ENCODE peak calls at places on chromosomes 13 and 19, in ten cellular contexts. B is stomach, I is body of pancreas, E is right lobe of liver, X is tibial nerve, N is heart left ventricle, Z is Panc1, U is left ventricle myocardium inferior, J is cardiac muscle cell, L is IMR-90. Q is an unnamed sample.

GRCh38 chr19:51702754-51703654 is 9.9 kb downstream of the SPACA6 start:
- DNase-seq in B (peak; percentile 56), I (peak; percentile 70), E (no peak), X (no peak), N (no peak), Z (no peak), U (no peak), J (no peak), L (no peak), Q (peak; percentile 48)

GRCh38 chr19:56084835-56085536 is 36.1 kb downstream of the ZNF787 start:
- DNase-seq in B (no peak), I (no peak), E (no peak), X (no peak), N (no peak), Z (no peak), U (no peak), J (no peak), L (no peak), Q (no peak)

GRCh38 chr19:8552810-8553209 is 24.4 kb downstream of the MYO1F start:
- DNase-seq in B (no peak), I (no peak), E (no peak), X (no peak), N (no peak), Z (no peak), U (no peak), J (peak; percentile 58), L (peak; percentile 62), Q (no peak)

GRCh38 chr19:4405977-4406376 is 3.5 kb downstream of the CHAF1A start:
- DNase-seq in B (no peak), I (no peak), E (no peak), X (no peak), N (no peak), Z (no peak), U (no peak), J (no peak), L (no peak), Q (no peak)

GRCh38 chr19:18203408-18203862 is 407 bp downstream of the RAB3A start:
- DNase-seq in B (no peak), I (peak; percentile 32), E (peak; percentile 68), X (peak; percentile 38), N (no peak), Z (no peak), U (peak; percentile 51), J (peak; percentile 22), L (no peak), Q (no peak)

GRCh38 chr19:38303517-38304351 is at the start of gene C19orf33:
- DNase-seq in B (peak; percentile 88), I (peak; percentile 58), E (no peak), X (no peak), N (no peak), Z (peak; percentile 86), U (peak; percentile 32), J (no peak), L (no peak), Q (no peak)

GRCh38 chr19:33193864-33194362 is at the start of gene LRP3:
- DNase-seq in B (peak; percentile 52), I (peak; percentile 55), E (peak; percentile 81), X (no peak), N (peak; percentile 69), Z (no peak), U (peak; percentile 60), J (peak; percentile 51), L (peak; percentile 11), Q (no peak)

GRCh38 chr19:38666662-38667448 is 19.4 kb downstream of the ACTN4 start:
- DNase-seq in B (no peak), I (peak; percentile 87), E (no peak), X (no peak), N (peak; percentile 66), Z (no peak), U (no peak), J (peak; percentile 75), L (peak; percentile 81), Q (no peak)

GRCh38 chr13:86864376-86864775 is 806.8 kb upstream of the SLITRK5 start:
- DNase-seq in B (no peak), I (no peak), E (no peak), X (no peak), N (no peak), Z (no peak), U (no peak), J (no peak), L (no peak), Q (no peak)

GRCh38 chr19:17829855-17830566 is 8.7 kb upstream of the INSL3 start:
- DNase-seq in B (no peak), I (peak; percentile 40), E (no peak), X (no peak), N (no peak), Z (peak; percentile 46), U (no peak), J (peak; percentile 31), L (peak; percentile 8), Q (peak; percentile 82)

GRCh38 chr13:57409656-57410055 is 221.9 kb upstream of the PCDH17 start:
- DNase-seq in B (no peak), I (no peak), E (no peak), X (no peak), N (no peak), Z (no peak), U (no peak), J (no peak), L (no peak), Q (no peak)

GRCh38 chr19:45424191-45425058 is 708 bp upstream of the ERCC1 start:
- DNase-seq in B (peak; percentile 62), I (peak; percentile 77), E (peak; percentile 72), X (no peak), N (peak; percentile 73), Z (no peak), U (peak; percentile 71), J (peak; percentile 92), L (peak; percentile 98), Q (no peak)

GRCh38 chr19:49875801-49876421 is 1.2 kb downstream of the AKT1S1 start:
- DNase-seq in B (no peak), I (no peak), E (peak; percentile 76), X (no peak), N (peak; percentile 78), Z (no peak), U (peak; percentile 64), J (peak; percentile 51), L (peak; percentile 29), Q (no peak)

GRCh38 chr13:113935523-113935922 is 38.4 kb downstream of the C13orf46 start:
- DNase-seq in B (no peak), I (no peak), E (peak; percentile 20), X (no peak), N (no peak), Z (no peak), U (no peak), J (no peak), L (no peak), Q (no peak)

GRCh38 chr19:16814526-16815100 is 14.6 kb upstream of the SIN3B start:
- DNase-seq in B (no peak), I (no peak), E (no peak), X (no peak), N (no peak), Z (no peak), U (no peak), J (peak; percentile 48), L (peak; percentile 46), Q (no peak)

GRCh38 chr19:29003641-29004409 is 209.1 kb downstream of the UQCRFS1 start:
- DNase-seq in B (no peak), I (no peak), E (no peak), X (no peak), N (no peak), Z (no peak), U (no peak), J (no peak), L (no peak), Q (no peak)

GRCh38 chr13:50518791-50519201 is 324.7 kb downstream of the DLEU7 start:
- DNase-seq in B (no peak), I (no peak), E (peak; percentile 84), X (no peak), N (no peak), Z (no peak), U (no peak), J (peak; percentile 77), L (peak; percentile 72), Q (no peak)

GRCh38 chr19:50003810-50004419 is 21.3 kb downstream of the VRK3 start:
- DNase-seq in B (peak; percentile 34), I (peak; percentile 27), E (no peak), X (no peak), N (no peak), Z (peak; percentile 55), U (no peak), J (peak; percentile 96), L (peak; percentile 97), Q (no peak)

GRCh38 chr13:27549406-27549981 is 70.8 kb downstream of the LNX2 start:
- DNase-seq in B (peak; percentile 82), I (peak; percentile 75), E (peak; percentile 80), X (no peak), N (no peak), Z (no peak), U (no peak), J (peak; percentile 3), L (no peak), Q (no peak)

DNA sequence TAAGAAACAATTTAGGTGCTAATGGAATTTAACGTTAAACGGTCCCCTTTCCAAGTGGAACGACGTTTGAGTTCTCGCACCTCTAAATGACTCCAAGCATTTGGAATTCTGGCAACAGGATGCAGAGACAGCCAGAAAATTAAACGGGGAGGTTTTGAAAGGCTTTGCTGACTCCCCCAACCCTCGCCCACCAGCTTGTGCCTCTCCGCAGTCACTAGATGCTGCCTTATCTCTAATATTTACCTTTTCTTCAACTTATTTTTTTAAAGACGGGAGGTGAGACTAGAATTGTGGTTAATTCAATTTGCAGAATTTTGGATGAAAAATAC is 2.5 kb downstream of the ZIC2 start:
- DNase-seq in B (no peak), I (no peak), E (no peak), X (no peak), N (no peak), Z (no peak), U (no peak), J (no peak), L (no peak), Q (no peak)
- H3K27ac ChIP-seq in B (no peak overlapping the region), I (no peak overlapping the region), E (no peak overlapping the region), X (no peak overlapping the region), N (no peak overlapping the region), Z (peak overlapping the region; percentile 92), U (no peak overlapping the region), J (no peak overlapping the region), L (no peak overlapping the region), Q (no peak overlapping the region)

GRCh38 chr19:15373644-15374043 is 5.9 kb downstream of the AKAP8 start:
- DNase-seq in B (no peak), I (no peak), E (no peak), X (no peak), N (no peak), Z (no peak), U (no peak), J (no peak), L (no peak), Q (no peak)
- H3K4me1 ChIP-seq in B (peaks cover 55% of the 10 kb centered on the region), I (peaks cover 36% of the 10 kb centered on the region), E (peaks cover 41% of the 10 kb centered on the region), X (no peaks in the 10 kb centered on the region), N (peaks cover 66% of the 10 kb centered on the region), Z (peaks cover 7% of the 10 kb centered on the region), U (peaks cover 89% of the 10 kb centered on the region), J (peaks cover 4% of the 10 kb centered on the region), L (peaks cover 8% of the 10 kb centered on the region), Q (no peaks in the 10 kb centered on the region)

GRCh38 chr13:70755411-70755810 is 647.2 kb upstream of the KLHL1 start:
- DNase-seq in B (no peak), I (no peak), E (no peak), X (no peak), N (no peak), Z (no peak), U (no peak), J (no peak), L (no peak), Q (no peak)
- H3K9me3 ChIP-seq in B (no peaks in the 10 kb centered on the region), I (no peaks in the 10 kb centered on the region), E (no peaks in the 10 kb centered on the region), X (no peaks in the 10 kb centered on the region), N (no peaks in the 10 kb centered on the region), Z (no peaks in the 10 kb centered on the region), U (no peaks in the 10 kb centered on the region), J (no peaks in the 10 kb centered on the region), L (no peaks in the 10 kb centered on the region), Q (no peaks in the 10 kb centered on the region)

GRCh38 chr13:100040196-100040595 is 48.7 kb upstream of the PCCA start:
- DNase-seq in B (no peak), I (no peak), E (no peak), X (no peak), N (no peak), Z (no peak), U (no peak), J (no peak), L (no peak), Q (no peak)
- H3K27ac ChIP-seq in B (no peak overlapping the region), I (no peak overlapping the region), E (peak overlapping the region; percentile 68), X (no peak overlapping the region), N (no peak overlapping the region), Z (peak overlapping the region; percentile 39), U (no peak overlapping the region), J (no peak overlapping the region), L (no peak overlapping the region), Q (no peak overlapping the region)

Q was measured in iPS DF 6.9.